ENCODE peak calls at places on chromosomes 16 and 17, in five cellular contexts. K is body of pancreas, N is gastrocnemius medialis, P is IMR-90, A is transverse colon. R is an unnamed sample.

GRCh38 chr17:27216836-27217235 is 77.1 kb upstream of the WSB1 start:
- DNase-seq in A (no peak), P (no peak), K (no peak), N (no peak), R (no peak)

GRCh38 chr16:89624775-89625761 is 11.6 kb downstream of the DPEP1 start:
- DNase-seq in K (no peak), N (no peak), P (no peak), A (no peak), R (no peak)

GRCh38 chr16:8591451-8591850 is 1.1 kb upstream of the TMEM114 start:
- DNase-seq in A (no peak), N (no peak), P (no peak), K (no peak), R (no peak)

GRCh38 chr16:84559311-84559932 is 55.0 kb upstream of the MEAK7 start:
- DNase-seq in A (peak), P (no peak), K (no peak), N (no peak), R (no peak)

GRCh38 chr16:31138621-31139578 is 3.4 kb upstream of the PRSS8 start:
- DNase-seq in N (peak), K (peak), P (peak), A (peak), R (peak)

GRCh38 chr16:89422905-89423630 is 67.3 kb downstream of the ANKRD11 start:
- DNase-seq in N (no peak), K (peak), A (no peak), P (peak), R (no peak)

GRCh38 chr16:83058376-83058775 is 431.6 kb downstream of the CDH13 start:
- DNase-seq in N (no peak), K (no peak), P (no peak), A (no peak), R (no peak)

GRCh38 chr17:8832711-8833352 is 33.7 kb upstream of the MFSD6L start:
- DNase-seq in P (no peak), K (no peak), N (no peak), A (peak), R (no peak)

GRCh38 chr17:50375858-50376538 is 3.0 kb downstream of the EME1 start:
- DNase-seq in N (no peak), P (no peak), K (no peak), A (no peak), R (no peak)

GRCh38 chr16:52469775-52470174 is 77.2 kb downstream of the TOX3 start:
- DNase-seq in N (no peak), K (no peak), P (no peak), A (no peak), R (no peak)

GRCh38 chr16:88685156-88686061 is 898 bp downstream of the SNAI3 start:
- DNase-seq in K (peak), A (peak), N (no peak), P (peak), R (no peak)

GRCh38 chr16:65658339-65659275 is 536.7 kb upstream of the CDH11 start:
- DNase-seq in K (no peak), A (no peak), P (peak), N (no peak), R (peak)

GRCh38 chr16:10750793-10751192 is 7.2 kb downstream of the NUBP1 start:
- DNase-seq in K (no peak), N (no peak), A (no peak), P (no peak), R (no peak)

GRCh38 chr16:60681014-60681413 is 1355.2 kb downstream of the CDH8 start:
- DNase-seq in K (no peak), A (no peak), P (no peak), N (no peak), R (no peak)

GRCh38 chr16:11618107-11618717 is 31.5 kb upstream of the LITAF start:
- DNase-seq in K (no peak), N (no peak), A (no peak), P (no peak), R (no peak)

DNA sequence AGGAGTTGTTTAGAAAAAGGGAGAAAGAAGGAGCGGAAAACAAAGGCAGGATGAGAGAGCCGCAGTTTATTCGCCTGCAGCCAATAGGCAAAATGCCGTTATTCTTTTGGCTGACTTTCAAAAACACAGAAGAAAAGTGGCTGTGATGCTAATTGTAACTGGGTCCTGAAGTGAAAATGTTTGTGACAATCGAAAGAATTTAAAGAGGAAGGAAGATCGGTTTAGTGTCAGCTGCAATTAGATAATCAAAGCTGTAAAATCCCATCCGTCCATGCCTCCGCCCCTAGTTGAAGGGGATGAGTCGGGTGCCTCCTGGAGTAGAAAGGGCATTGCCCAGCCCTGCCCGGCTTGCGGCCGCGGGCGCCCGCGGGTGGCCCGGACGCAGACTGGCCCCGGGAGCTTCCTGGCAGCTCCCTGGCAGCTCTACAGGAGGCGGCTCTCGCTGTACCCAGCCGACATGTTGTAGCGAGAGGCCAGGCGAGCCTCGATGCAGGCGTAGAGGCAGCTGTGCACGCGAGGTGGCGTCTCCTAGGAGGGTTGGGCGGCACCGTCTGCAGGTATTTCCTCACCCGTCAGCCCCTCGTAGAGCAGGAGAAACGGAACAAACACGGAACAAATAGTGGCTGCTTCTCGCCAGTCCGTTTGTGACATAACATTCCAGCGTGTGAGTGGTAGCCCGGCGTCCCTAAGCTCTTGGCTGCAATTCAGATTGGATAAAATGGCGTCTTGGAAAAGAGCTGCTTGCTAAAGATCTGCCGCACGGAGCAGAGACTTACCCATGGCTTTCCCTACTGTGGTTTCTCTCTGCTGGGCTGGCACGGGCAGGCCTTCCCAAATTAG is 82.3 kb downstream of the TNRC6C start:
- DNase-seq in P (peak), N (peak), K (peak), A (peak), R (peak)
- TF ChIP-seq POLR2A in P (no peak), N (peak), K (peak), A (peak), R (peak)

GRCh38 chr17:64410750-64411490 is 20.3 kb upstream of the PECAM1 start:
- DNase-seq in N (no peak), P (no peak), A (no peak), K (no peak), R (no peak)
- TF ChIP-seq CTCF in N (no peak), P (no peak), A (no peak), K (no peak), R (no peak)

GRCh38 chr17:62916684-62917571 is 49.1 kb upstream of the TANC2 start:
- DNase-seq in K (no peak), P (peak), A (no peak), N (no peak), R (no peak)
- TF ChIP-seq POLR2A in K (no peak), P (no peak), A (no peak), N (no peak), R (no peak)

GRCh38 chr17:73585583-73585982 is 58.7 kb downstream of the SDK2 start:
- DNase-seq in P (no peak), A (no peak), N (no peak), K (no peak), R (no peak)
- TF ChIP-seq CTCF in P (no peak), A (no peak), N (no peak), K (no peak), R (no peak)

GRCh38 chr16:85798283-85798776 is 1.0 kb downstream of the EMC8 start:
- DNase-seq in P (peak), A (no peak), K (no peak), N (no peak), R (no peak)
- TF ChIP-seq POLR2A in P (no peak), A (no peak), K (no peak), N (no peak), R (no peak)

GRCh38 chr17:45814622-45815606 is 29.8 kb upstream of the SPPL2C start:
- DNase-seq in N (no peak), P (no peak), A (no peak), K (no peak), R (no peak)

GRCh38 chr17:45815752-45816151 is 28.9 kb upstream of the SPPL2C start:
- DNase-seq in N (no peak), A (no peak), P (no peak), K (no peak), R (no peak)

GRCh38 chr17:45809484-45809883 is 25.4 kb downstream of the CRHR1 start:
- DNase-seq in N (no peak), A (no peak), P (no peak), K (no peak), R (no peak)

GRCh38 chr17:45812102-45812501 is 28.0 kb downstream of the CRHR1 start:
- DNase-seq in N (no peak), K (no peak), A (no peak), P (no peak), R (no peak)

DNA sequence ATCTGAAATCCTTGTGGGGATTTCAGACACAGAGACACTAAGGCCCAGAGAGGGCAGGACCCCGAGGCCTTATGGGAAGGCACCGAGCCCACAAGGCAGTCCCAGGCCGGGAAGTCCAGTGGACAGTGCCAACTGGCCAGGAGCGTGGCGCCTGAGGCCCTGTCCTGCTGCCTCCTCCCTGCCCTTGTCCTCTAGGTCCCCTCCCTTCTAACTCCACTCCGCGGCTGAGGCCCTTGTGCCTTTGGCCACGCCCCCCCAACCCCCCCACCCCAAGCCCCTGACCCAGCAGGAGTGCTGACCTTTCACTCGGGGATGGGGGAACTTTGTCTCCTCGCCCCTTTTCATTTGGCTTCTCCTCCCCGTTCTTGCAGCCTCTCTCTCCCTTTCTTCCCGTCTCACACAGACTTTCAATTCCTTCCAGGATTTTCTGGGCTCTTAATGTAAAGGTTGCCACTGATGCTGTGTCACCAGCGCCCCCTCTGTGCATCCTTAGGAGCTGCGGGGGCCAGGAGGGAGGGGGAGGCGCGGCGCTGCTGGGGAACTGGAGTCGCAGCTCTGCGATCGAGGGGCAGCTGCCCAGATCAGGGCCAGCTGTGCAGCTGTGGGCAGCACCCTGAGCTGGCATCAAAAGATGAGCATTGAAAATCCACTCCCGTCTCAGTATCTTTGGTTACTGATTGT is 29.1 kb downstream of the CRHR1 start:
- DNase-seq in K (no peak), N (no peak), P (no peak), A (no peak), R (no peak)
- TF ChIP-seq CTCF in K (no peak), N (no peak), P (peak), A (no peak), R (no peak)

DNA sequence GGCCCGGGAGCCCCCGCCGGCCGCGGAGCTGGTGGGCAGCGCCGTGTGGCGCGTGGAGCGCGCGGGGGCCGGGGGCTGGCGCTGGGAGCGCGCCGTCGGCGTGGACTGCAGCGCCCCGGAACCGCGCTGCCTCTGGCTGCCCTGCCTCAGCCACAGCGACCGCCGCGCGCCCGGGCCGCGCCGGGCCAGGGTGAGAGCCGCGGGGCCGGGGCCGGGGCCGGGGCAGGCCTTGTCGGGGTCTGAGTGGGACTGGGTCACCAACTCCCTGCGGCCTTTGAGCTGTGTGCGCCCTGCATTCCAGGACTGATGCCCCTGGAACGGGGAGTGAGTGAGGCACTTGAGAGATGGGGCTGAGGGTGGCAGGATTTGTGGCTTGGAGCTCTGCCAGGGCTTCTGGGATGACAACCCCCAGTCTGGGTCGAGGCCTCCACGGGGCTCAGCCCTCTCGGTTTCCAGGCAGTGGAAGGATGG is 25.7 kb downstream of the ARHGAP23 start:
- DNase-seq in P (peak), A (no peak), N (no peak), K (no peak), R (no peak)
- TF ChIP-seq POLR2A in P (no peak), A (no peak), N (no peak), K (no peak), R (no peak)